ENCODE peak calls at places on chromosomes 13 and 19, in six cellular contexts. T is HCT116; D is EL; L is stimulated activated CD4-positive, alpha-beta T cell treated with anti-CD3 and anti-CD28 coated beads, Interleukin-4, amount 100 ng/mL, for 48 hours; A is memory B cell; N is anterior cingulate cortex. M is an unnamed sample.

GRCh38 chr19:18774782-18775444 is 16.2 kb downstream of the COMP start:
- DNase-seq in N (no peak), A (no peak), D (no peak), L (no peak), T (no peak), M (no peak)

GRCh38 chr19:21585491-21585890 is 80.1 kb downstream of the ZNF429 start:
- DNase-seq in D (no peak), L (no peak), A (no peak), T (no peak), N (no peak), M (no peak)

GRCh38 chr19:3565177-3565576 is 7.6 kb upstream of the HMG20B start:
- DNase-seq in A (no peak), N (no peak), L (no peak), D (peak; percentile 96), T (peak; percentile 81), M (no peak)

GRCh38 chr13:99967498-99967883 is 4.1 kb downstream of the ZIC5 start:
- DNase-seq in L (no peak), T (no peak), N (no peak), A (no peak), D (no peak), M (no peak)

GRCh38 chr13:48770372-48770771 is 116.6 kb downstream of the CYSLTR2 start:
- DNase-seq in T (no peak), L (no peak), N (no peak), A (no peak), D (no peak), M (no peak)

GRCh38 chr19:31127132-31127967 is 221.9 kb downstream of the TSHZ3 start:
- DNase-seq in A (no peak), D (peak; percentile 96), L (no peak), N (no peak), T (no peak), M (no peak)

GRCh38 chr13:94525781-94526180 is 46.3 kb upstream of the DCT start:
- DNase-seq in A (no peak), T (no peak), N (no peak), D (no peak), L (no peak), M (no peak)

GRCh38 chr19:4557186-4557970 is 2.1 kb downstream of the SEMA6B start:
- DNase-seq in A (no peak), N (no peak), T (no peak), D (no peak), L (no peak), M (peak; percentile 29)

GRCh38 chr19:6728346-6728745 is 7.9 kb upstream of the C3 start:
- DNase-seq in D (no peak), T (no peak), N (no peak), A (no peak), L (no peak), M (peak; percentile 51)